ENCODE peak calls at places on chromosomes 7 and 10, in four cellular contexts. H is fibroblast of lung, C is astrocyte of the cerebellum, A is AG10803. I is an unnamed sample.

GRCh38 chr7:142881586-142882337 is 3.8 kb downstream of the TRPV6 start:
- DNase-seq in C (no peak), A (no peak), H (no peak), I (no peak)

GRCh38 chr10:57996536-57996935 is 271.2 kb downstream of the IPMK start:
- DNase-seq in A (no peak), H (no peak), C (no peak), I (no peak)

GRCh38 chr10:125707852-125708468 is 11.5 kb upstream of the EDRF1 start:
- DNase-seq in H (peak), A (peak), C (no peak), I (peak)

GRCh38 chr7:19508124-19508523 is 200.7 kb downstream of the POLR1F start:
- DNase-seq in H (peak), A (no peak), C (peak), I (no peak)

GRCh38 chr10:21989453-21990154 is 13.9 kb downstream of the DNAJC1 start:
- DNase-seq in H (peak), A (peak), C (peak), I (peak)

GRCh38 chr10:87053577-87054181 is 33.6 kb downstream of the FAM25A start:
- DNase-seq in A (no peak), C (no peak), H (no peak), I (no peak)

GRCh38 chr10:132096223-132096622 is 30.5 kb downstream of the JAKMIP3 start:
- DNase-seq in C (no peak), A (peak), H (peak), I (no peak)

GRCh38 chr10:21675157-21675796 is 141.2 kb downstream of the MLLT10 start:
- DNase-seq in C (peak), A (peak), H (peak), I (peak)

GRCh38 chr7:105713488-105714465 is 132.5 kb upstream of the EFCAB10 start:
- DNase-seq in A (peak), H (no peak), C (no peak), I (peak)

GRCh38 chr7:53351681-53352080 is 316.2 kb downstream of the POM121L12 start:
- DNase-seq in H (no peak), C (no peak), A (no peak), I (no peak)
- TF ChIP-seq CTCF in H (no peak), C (no peak), A (no peak), I (no peak)

GRCh38 chr10:6165221-6165725 is 37.5 kb upstream of the PFKFB3 start:
- DNase-seq in C (no peak), H (no peak), A (no peak), I (no peak)

GRCh38 chr10:6161913-6162312 is 40.8 kb upstream of the PFKFB3 start:
- DNase-seq in H (no peak), C (no peak), A (no peak), I (peak)

GRCh38 chr10:6164271-6165095 is 38.2 kb upstream of the PFKFB3 start:
- DNase-seq in H (no peak), A (no peak), C (no peak), I (no peak)

GRCh38 chr10:6162589-6163356 is 40.0 kb upstream of the PFKFB3 start:
- DNase-seq in A (no peak), H (no peak), C (no peak), I (peak)

GRCh38 chr10:6163364-6164270 is 39.1 kb upstream of the PFKFB3 start:
- DNase-seq in H (peak), C (peak), A (peak), I (peak)
- H3K4me3 ChIP-seq in H (peak), C (peak), A (peak), I (peak)

GRCh38 chr7:85014936-85015335 is 171.9 kb downstream of the SEMA3D start:
- DNase-seq in H (no peak), A (no peak), C (no peak), I (no peak)
- TF ChIP-seq CTCF in H (no peak), A (no peak), C (peak), I (no peak)

DNA sequence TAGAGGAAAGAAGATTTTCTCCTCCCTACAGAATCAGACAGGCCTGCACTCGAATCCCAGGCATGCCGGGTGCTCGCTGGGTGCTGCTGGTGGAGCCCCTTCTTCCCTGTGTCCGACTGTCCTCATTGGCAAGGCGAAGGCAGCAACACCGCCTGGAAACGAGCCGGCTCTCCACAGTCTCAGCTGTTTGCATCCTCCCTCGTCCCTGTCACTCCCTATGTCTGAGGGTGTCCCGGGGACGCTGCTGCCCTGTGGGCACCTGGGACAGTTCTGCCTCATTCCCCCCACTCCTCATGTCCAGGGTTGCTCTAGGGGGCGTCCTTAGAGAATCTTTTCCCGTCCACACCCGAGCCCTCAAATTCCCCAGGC is 31.6 kb upstream of the TMEM72 start:
- DNase-seq in A (no peak), C (no peak), H (no peak), I (no peak)
- H3K4me3 ChIP-seq in A (peak), C (peak), H (no peak), I (no peak)

GRCh38 chr10:8192301-8192700 is 137.8 kb downstream of the GATA3 start:
- DNase-seq in H (no peak), C (no peak), A (no peak), I (no peak)
- TF ChIP-seq CTCF in H (no peak), C (no peak), A (no peak), I (no peak)

GRCh38 chr7:78852951-78853350 is 600.5 kb downstream of the MAGI2 start:
- DNase-seq in C (no peak), A (peak), H (peak), I (no peak)
- H3K4me3 ChIP-seq in C (no peak), A (no peak), H (no peak), I (no peak)

GRCh38 chr7:28964056-28964455 is 5.9 kb upstream of the TRIL start:
- DNase-seq in H (no peak), C (no peak), A (no peak), I (no peak)
- TF ChIP-seq CTCF in H (no peak), C (no peak), A (no peak), I (no peak)

GRCh38 chr7:80842479-80842797 is 76.4 kb downstream of the SEMA3C start:
- DNase-seq in C (no peak), H (no peak), A (no peak), I (no peak)

GRCh38 chr7:80835251-80835650 is 83.6 kb downstream of the SEMA3C start:
- DNase-seq in A (no peak), C (no peak), H (no peak), I (no peak)

GRCh38 chr7:80841566-80842478 is 77.0 kb downstream of the SEMA3C start:
- DNase-seq in A (no peak), H (no peak), C (no peak), I (no peak)

GRCh38 chr7:80837345-80837744 is 81.5 kb downstream of the SEMA3C start:
- DNase-seq in H (peak), C (no peak), A (no peak), I (no peak)

DNA sequence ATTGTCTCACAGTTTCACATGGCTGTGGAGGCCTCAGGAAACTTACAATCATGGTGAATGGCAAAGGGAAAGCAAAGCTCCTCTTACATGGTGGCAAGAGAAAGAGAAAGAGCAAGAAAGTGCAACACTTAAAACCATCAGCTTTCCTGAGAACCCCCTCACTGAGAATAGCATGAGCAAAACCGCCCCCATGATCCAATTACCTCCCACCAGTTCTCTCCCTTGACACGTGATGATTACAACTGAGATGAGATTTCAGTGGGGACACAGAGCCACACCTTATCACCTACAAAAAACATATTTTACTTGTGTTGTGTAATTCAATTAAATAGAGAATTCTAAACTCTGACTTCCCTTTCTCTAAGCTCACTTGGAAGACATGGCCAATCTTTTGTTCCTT is 80.2 kb downstream of the SEMA3C start:
- DNase-seq in A (no peak), H (no peak), C (no peak), I (no peak)
- H3K4me3 ChIP-seq in A (no peak), H (no peak), C (no peak), I (no peak)

GRCh38 chr7:152030561-152030960 is 5.1 kb downstream of the GALNT11 start:
- DNase-seq in A (no peak), H (no peak), C (no peak), I (no peak)

GRCh38 chr7:152025937-152026890 is 740 bp downstream of the GALNT11 start:
- DNase-seq in A (no peak), H (no peak), C (no peak), I (peak)

GRCh38 chr7:152025077-152025936 is at the start of gene GALNT11:
- DNase-seq in C (peak), H (peak), A (peak), I (peak)
- TF ChIP-seq CTCF in C (peak), H (no peak), A (peak), I (peak)

GRCh38 chr7:151028131-151028947 is at the start of gene ABCB8:
- DNase-seq in H (peak), A (peak), C (peak), I (peak)
- H3K4me3 ChIP-seq in H (peak), A (peak), C (peak), I (peak)